ENCODE peak calls at places on chromosomes 3 and 15, in ten cellular contexts. I is NCI-H460, W is hippocampal formation, T is NCI-H1092, Q is NCI-H2081, D is left ventricle myocardium superior, X is AG10803, N is fibroblast of the conjunctiva, K is AG20443, L is NCI-H1417. P is an unnamed sample.

GRCh38 chr3:4948395-4948794 is 30.8 kb upstream of the BHLHE40 start:
- DNase-seq in K (peak; percentile 30), D (no peak), N (no peak), X (peak; percentile 10), W (no peak), Q (no peak), I (no peak), L (no peak), T (no peak), P (no peak)

GRCh38 chr15:57462391-57462790 is 86.1 kb downstream of the CGNL1 start:
- DNase-seq in X (no peak), L (no peak), K (peak; percentile 30), I (no peak), T (no peak), Q (no peak), N (no peak), D (no peak), W (no peak), P (no peak)

GRCh38 chr3:90091557-90091956 is 984.1 kb downstream of the EPHA3 start:
- DNase-seq in N (peak; percentile 84), I (peak; percentile 36), D (no peak), T (peak; percentile 41), X (peak; percentile 12), Q (peak; percentile 38), W (no peak), L (peak; percentile 71), K (peak; percentile 34), P (peak; percentile 25)

GRCh38 chr15:84797212-84797611 is 19.9 kb upstream of the ALPK3 start:
- DNase-seq in I (no peak), D (no peak), N (no peak), L (no peak), X (peak; percentile 23), T (no peak), K (no peak), Q (no peak), W (no peak), P (no peak)

GRCh38 chr3:23455084-23455483 is 252.0 kb downstream of the UBE2E2 start:
- DNase-seq in N (peak; percentile 68), I (no peak), D (no peak), T (no peak), Q (no peak), W (no peak), K (peak; percentile 50), X (peak; percentile 83), L (peak; percentile 1), P (peak; percentile 84)

GRCh38 chr15:81197688-81198281 is 1.1 kb downstream of the IL16 start:
- DNase-seq in T (no peak), K (no peak), D (no peak), Q (no peak), N (no peak), L (no peak), W (no peak), X (no peak), I (no peak), P (no peak)

GRCh38 chr3:129890891-129891290 is 2.6 kb downstream of the TMCC1 start:
- DNase-seq in W (no peak), N (no peak), Q (no peak), L (no peak), D (no peak), K (no peak), I (no peak), T (no peak), X (no peak), P (no peak)

GRCh38 chr15:100788731-100789105 is 90.9 kb upstream of the ALDH1A3 start:
- DNase-seq in X (no peak), L (no peak), N (no peak), D (no peak), W (no peak), I (no peak), T (no peak), Q (no peak), K (no peak), P (no peak)

GRCh38 chr3:50226888-50227389 is 9.1 kb upstream of the GNAI2 start:
- DNase-seq in N (no peak), K (no peak), T (no peak), L (peak; percentile 74), W (peak; percentile 53), Q (peak; percentile 40), I (no peak), D (no peak), X (peak; percentile 29), P (peak; percentile 39)

GRCh38 chr3:36649078-36649477 is 115.3 kb downstream of the DCLK3 start:
- DNase-seq in X (peak; percentile 28), I (no peak), K (no peak), D (no peak), W (no peak), L (no peak), Q (no peak), N (no peak), T (no peak), P (no peak)

GRCh38 chr3:166248784-166249183 is 411.6 kb upstream of the BCHE start:
- DNase-seq in X (no peak), K (no peak), T (no peak), N (no peak), D (no peak), Q (no peak), L (no peak), W (no peak), I (no peak), P (no peak)

GRCh38 chr3:12489832-12490231 is 5.6 kb downstream of the TSEN2 start:
- DNase-seq in L (no peak), X (peak; percentile 85), K (no peak), I (no peak), N (no peak), T (no peak), W (no peak), Q (no peak), D (no peak), P (no peak)

GRCh38 chr15:66931768-66932633 is 133.4 kb upstream of the SMAD3 start:
- DNase-seq in X (peak; percentile 55), Q (no peak), I (peak; percentile 89), T (no peak), W (no peak), D (no peak), N (peak; percentile 33), L (peak; percentile 27), K (peak; percentile 69), P (peak; percentile 86)

GRCh38 chr3:122012821-122013220 is 9.2 kb downstream of the ILDR1 start:
- DNase-seq in N (no peak), W (no peak), Q (no peak), I (no peak), X (no peak), T (no peak), D (no peak), L (no peak), K (no peak), P (no peak)

GRCh38 chr3:171044828-171045793 is 18.6 kb upstream of the SLC2A2 start:
- DNase-seq in T (no peak), W (no peak), N (peak; percentile 40), D (no peak), X (peak; percentile 90), L (no peak), K (peak; percentile 80), Q (no peak), I (no peak), P (peak; percentile 95)

GRCh38 chr3:99627062-99627826 is 11.2 kb upstream of the COL8A1 start:
- DNase-seq in T (no peak), W (no peak), D (no peak), L (no peak), Q (no peak), N (no peak), X (no peak), K (no peak), I (no peak), P (no peak)

GRCh38 chr3:160183375-160184076 is 41.7 kb upstream of the C3orf80 start:
- DNase-seq in N (no peak), W (no peak), D (no peak), Q (no peak), X (no peak), I (no peak), K (no peak), L (no peak), T (no peak), P (no peak)

GRCh38 chr3:42061042-42061710 is 30.0 kb upstream of the TRAK1 start:
- DNase-seq in N (no peak), X (no peak), T (no peak), W (no peak), L (no peak), I (no peak), D (peak; percentile 68), Q (no peak), K (no peak), P (peak; percentile 34)

GRCh38 chr3:75136100-75136897 is 521.8 kb upstream of the CNTN3 start:
- DNase-seq in W (no peak), K (no peak), N (no peak), D (no peak), L (no peak), Q (no peak), I (no peak), X (no peak), T (no peak), P (no peak)

GRCh38 chr3:25803833-25804232 is 13.9 kb downstream of the OXSM start:
- DNase-seq in N (no peak), W (no peak), I (no peak), L (no peak), K (no peak), X (no peak), D (no peak), T (no peak), Q (no peak), P (no peak)

GRCh38 chr3:170632780-170633179 is 46.9 kb upstream of the SLC7A14 start:
- DNase-seq in T (no peak), I (no peak), D (no peak), K (peak; percentile 26), Q (peak; percentile 25), N (no peak), L (peak; percentile 24), W (no peak), X (peak; percentile 75), P (peak; percentile 10)

GRCh38 chr3:187044206-187044605 is 95.1 kb downstream of the RPL39L start:
- DNase-seq in X (no peak), T (no peak), K (no peak), N (no peak), D (no peak), Q (no peak), L (no peak), W (no peak), I (no peak), P (no peak)

GRCh38 chr3:42750834-42751233 is 22.2 kb downstream of the CCDC13 start:
- DNase-seq in Q (no peak), W (no peak), N (no peak), T (no peak), I (no peak), L (no peak), X (no peak), D (no peak), K (no peak), P (no peak)

GRCh38 chr3:165903885-165904284 is 66.7 kb upstream of the BCHE start:
- DNase-seq in W (no peak), D (no peak), K (no peak), X (no peak), T (no peak), Q (no peak), N (no peak), I (no peak), L (no peak), P (no peak)

GRCh38 chr15:68349173-68349572 is 71.6 kb downstream of the FEM1B start:
- DNase-seq in Q (no peak), K (no peak), D (no peak), W (no peak), X (peak; percentile 65), N (no peak), L (no peak), T (no peak), I (no peak), P (peak; percentile 25)

GRCh38 chr3:128392812-128393544 is 73.7 kb downstream of the DNAJB8 start:
- DNase-seq in W (no peak), D (no peak), Q (no peak), T (no peak), N (no peak), X (no peak), L (no peak), I (no peak), K (no peak), P (no peak)

GRCh38 chr15:61115241-61115640 is 113.9 kb downstream of the RORA start:
- DNase-seq in K (peak; percentile 86), Q (no peak), D (no peak), X (peak; percentile 81), I (no peak), W (no peak), N (no peak), L (no peak), T (no peak), P (no peak)

GRCh38 chr3:15438988-15439387 is 11.6 kb downstream of the EAF1 start:
- DNase-seq in D (no peak), L (no peak), W (no peak), X (peak; percentile 75), Q (no peak), T (no peak), I (no peak), N (no peak), K (peak; percentile 71), P (peak; percentile 8)